ENCODE peak calls at places on chromosomes 7 and 10, in eight cellular contexts. Q, H, F, P, T, Y, V and R are unnamed samples. For H3K4me1, the result is how much of the 10 kb centered on the place peaks cover.

GRCh38 chr7:67618569-67619543 is 622.2 kb downstream of the TYW1 start:
- DNase-seq in Q (no peak), H (peak), F (peak), P (no peak), T (no peak), Y (no peak), V (peak), R (peak)

GRCh38 chr10:91590142-91590903 is 42.5 kb downstream of the PPP1R3C start:
- DNase-seq in Q (peak), H (peak), F (peak), P (peak), T (no peak), Y (peak), V (no peak), R (peak)

GRCh38 chr7:49597805-49598204 is 175.6 kb upstream of the VWC2 start:
- DNase-seq in Q (no peak), H (no peak), F (no peak), P (no peak), T (no peak), Y (peak), V (no peak), R (no peak)

GRCh38 chr7:16359201-16359600 is 62.1 kb downstream of the CRPPA start:
- DNase-seq in Q (no peak), H (no peak), F (no peak), P (no peak), T (no peak), Y (no peak), V (no peak), R (no peak)

GRCh38 chr7:139714163-139714901 is 63.5 kb downstream of the HIPK2 start:
- DNase-seq in Q (no peak), H (no peak), F (no peak), P (no peak), T (no peak), Y (no peak), V (peak), R (no peak)

GRCh38 chr7:44184221-44184873 is 4.9 kb downstream of the GCK start:
- DNase-seq in Q (peak), H (peak), F (peak), P (peak), T (no peak), Y (peak), V (peak), R (peak)

GRCh38 chr10:58585425-58585824 is 72.8 kb downstream of the BICC1 start:
- DNase-seq in Q (no peak), H (no peak), F (no peak), P (no peak), T (no peak), Y (no peak), V (no peak), R (no peak)

GRCh38 chr7:143979359-143979758 is 20.8 kb upstream of the OR6B1 start:
- DNase-seq in Q (peak), H (peak), F (peak), P (peak), T (no peak), Y (peak), V (no peak), R (no peak)

GRCh38 chr10:132065491-132066105 is at the start of gene JAKMIP3:
- DNase-seq in Q (peak), H (peak), F (peak), P (peak), T (no peak), Y (peak), V (peak), R (peak)

GRCh38 chr10:77794256-77795142 is 132.1 kb downstream of the DLG5 start:
- DNase-seq in Q (no peak), H (no peak), F (no peak), P (no peak), T (no peak), Y (no peak), V (no peak), R (no peak)

GRCh38 chr10:62381385-62382102 is 7.4 kb downstream of the ZNF365 start:
- DNase-seq in Q (peak), H (no peak), F (no peak), P (no peak), T (no peak), Y (peak), V (no peak), R (no peak)

GRCh38 chr10:101552445-101552844 is 35.6 kb downstream of the POLL start:
- DNase-seq in Q (no peak), H (no peak), F (no peak), P (no peak), T (no peak), Y (no peak), V (no peak), R (no peak)

GRCh38 chr7:135317676-135318326 is 84.2 kb downstream of the STRA8 start:
- DNase-seq in Q (no peak), H (no peak), F (no peak), P (no peak), T (no peak), Y (no peak), V (no peak), R (peak)

GRCh38 chr10:33421789-33422188 is 87.3 kb upstream of the NRP1 start:
- DNase-seq in Q (peak), H (peak), F (peak), P (peak), T (no peak), Y (peak), V (no peak), R (peak)

GRCh38 chr7:92156976-92157375 is 22.0 kb downstream of the LRRD1 start:
- DNase-seq in Q (no peak), H (no peak), F (no peak), P (no peak), T (no peak), Y (no peak), V (no peak), R (no peak)

GRCh38 chr7:7424151-7424873 is 111.4 kb downstream of the COL28A1 start:
- DNase-seq in Q (peak), H (peak), F (peak), P (peak), T (peak), Y (peak), V (peak), R (peak)

GRCh38 chr10:123017421-123018165 is 8.8 kb downstream of the ACADSB start:
- DNase-seq in Q (no peak), H (no peak), F (no peak), P (no peak), T (no peak), Y (no peak), V (no peak), R (peak)

GRCh38 chr10:59648711-59649201 is 60.9 kb downstream of the SLC16A9 start:
- DNase-seq in Q (no peak), H (no peak), F (peak), P (no peak), T (no peak), Y (no peak), V (peak), R (no peak)

GRCh38 chr7:4837041-4837813 is 24.6 kb downstream of the PAPOLB start:
- DNase-seq in Q (no peak), H (no peak), F (no peak), P (no peak), T (no peak), Y (no peak), V (no peak), R (no peak)

GRCh38 chr7:24812313-24812945 is 55.2 kb upstream of the GSDME start:
- DNase-seq in Q (peak), H (peak), F (no peak), P (peak), T (peak), Y (peak), V (peak), R (peak)

GRCh38 chr10:88232978-88233537 is 350.1 kb downstream of the RNLS start:
- DNase-seq in Q (no peak), H (no peak), F (no peak), P (no peak), T (no peak), Y (no peak), V (peak), R (no peak)

GRCh38 chr10:35758086-35758485 is 116.0 kb upstream of the FZD8 start:
- DNase-seq in Q (no peak), H (no peak), F (no peak), P (no peak), T (no peak), Y (no peak), V (no peak), R (no peak)

GRCh38 chr10:31707578-31708411 is 220.8 kb downstream of the ARHGAP12 start:
- DNase-seq in Q (peak), H (no peak), F (peak), P (peak), T (peak), Y (peak), V (peak), R (peak)

GRCh38 chr10:63145782-63146181 is 12.7 kb downstream of the NRBF2 start:
- DNase-seq in Q (no peak), H (no peak), F (peak), P (peak), T (no peak), Y (no peak), V (no peak), R (no peak)

GRCh38 chr10:3043512-3044368 is 23.6 kb upstream of the PFKP start:
- DNase-seq in Q (peak), H (peak), F (peak), P (peak), T (peak), Y (peak), V (peak), R (peak)

GRCh38 chr7:34260282-34260681 is 354.9 kb downstream of the BMPER start:
- DNase-seq in Q (peak), H (peak), F (peak), P (peak), T (no peak), Y (peak), V (no peak), R (peak)

GRCh38 chr10:30830672-30831230 is 200.9 kb downstream of the ZNF438 start:
- DNase-seq in Q (no peak), H (no peak), F (no peak), P (no peak), T (no peak), Y (no peak), V (no peak), R (no peak)

GRCh38 chr10:98262571-98262970 is 5.4 kb downstream of the LOXL4 start:
- DNase-seq in Q (peak), H (peak), F (peak), P (peak), T (peak), Y (peak), V (no peak), R (no peak)

GRCh38 chr7:139232893-139233292 is 1.9 kb downstream of the UBN2 start:
- DNase-seq in Q (peak), H (no peak), F (peak), P (peak), T (no peak), Y (peak), V (no peak), R (no peak)

GRCh38 chr7:2873686-2874551 is 29.8 kb upstream of the GNA12 start:
- DNase-seq in Q (peak), H (peak), F (peak), P (peak), T (peak), Y (peak), V (peak), R (peak)

GRCh38 chr7:22481726-22482125 is 18.3 kb downstream of the STEAP1B start:
- DNase-seq in Q (no peak), H (no peak), F (peak), P (no peak), T (peak), Y (no peak), V (no peak), R (no peak)

GRCh38 chr10:125003146-125003900 is 61.4 kb downstream of the ZRANB1 start:
- DNase-seq in Q (no peak), H (no peak), F (no peak), P (no peak), T (no peak), Y (no peak), V (no peak), R (no peak)

GRCh38 chr10:17851611-17852010 is 42.5 kb downstream of the MRC1 start:
- DNase-seq in Q (peak), H (no peak), F (no peak), P (no peak), T (no peak), Y (no peak), V (no peak), R (no peak)

GRCh38 chr7:2261611-2262010 is 19.6 kb downstream of the NUDT1 start:
- DNase-seq in Q (no peak), H (no peak), F (no peak), P (no peak), T (peak), Y (no peak), V (no peak), R (no peak)

GRCh38 chr7:98727146-98727709 is 110.1 kb downstream of the NPTX2 start:
- DNase-seq in Q (no peak), H (no peak), F (no peak), P (no peak), T (no peak), Y (no peak), V (no peak), R (no peak)

GRCh38 chr10:71390921-71391690 is 5.6 kb upstream of the CDH23 start:
- DNase-seq in Q (no peak), H (no peak), F (no peak), P (no peak), T (no peak), Y (no peak), V (no peak), R (no peak)
- H3K27ac ChIP-seq in Q (no peak), H (no peak), F (no peak), P (no peak), T (no peak), Y (no peak), V (no peak), R (no peak)

DNA sequence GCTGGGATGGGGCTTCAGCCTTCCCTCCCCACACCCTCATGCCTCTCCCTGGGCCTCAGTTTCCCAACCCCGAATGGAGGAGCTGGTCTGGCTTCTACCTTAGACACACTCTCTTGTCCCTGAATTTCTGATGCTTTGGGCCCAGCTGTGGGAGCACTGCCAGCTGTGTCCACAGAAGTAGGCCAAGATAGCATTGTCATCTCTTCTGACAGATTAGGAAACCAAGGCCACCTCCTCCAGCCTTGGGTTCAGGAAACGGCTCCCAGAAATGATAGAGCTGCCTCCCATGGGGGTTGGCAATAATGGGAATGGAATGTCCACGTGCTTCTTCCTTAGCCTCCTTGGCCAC is 1.3 kb downstream of the PPIF start:
- DNase-seq in Q (no peak), H (no peak), F (no peak), P (no peak), T (no peak), Y (no peak), V (no peak), R (no peak)
- H3K4me2 ChIP-seq in Q (peak), H (peak), F (peak), P (peak), T (peak), Y (peak), V (peak), R (peak)

GRCh38 chr10:21503580-21503979 is 21.9 kb downstream of the SKIDA1 start:
- DNase-seq in Q (no peak), H (no peak), F (no peak), P (no peak), T (no peak), Y (no peak), V (no peak), R (no peak)
- H3K4me1 ChIP-seq in Q (under half), H (under half), F (under half), P (under half), T (under half), Y (under half), V (half or more), R (under half)

GRCh38 chr10:21499580-21499909 is 25.9 kb downstream of the SKIDA1 start:
- DNase-seq in Q (no peak), H (no peak), F (no peak), P (no peak), T (no peak), Y (no peak), V (no peak), R (no peak)
- H3K27ac ChIP-seq in Q (no peak), H (no peak), F (no peak), P (no peak), T (no peak), Y (no peak), V (peak), R (peak)

GRCh38 chr7:96921771-96922170 is 83.6 kb upstream of the DLX6 start:
- DNase-seq in Q (peak), H (no peak), F (no peak), P (no peak), T (no peak), Y (peak), V (no peak), R (no peak)

GRCh38 chr7:96920064-96920463 is 85.3 kb upstream of the DLX6 start:
- DNase-seq in Q (no peak), H (no peak), F (no peak), P (no peak), T (no peak), Y (no peak), V (no peak), R (no peak)

GRCh38 chr7:96920713-96921112 is 84.6 kb upstream of the DLX6 start:
- DNase-seq in Q (peak), H (no peak), F (no peak), P (no peak), T (no peak), Y (no peak), V (no peak), R (no peak)

GRCh38 chr7:96927131-96927530 is 78.2 kb upstream of the DLX6 start:
- DNase-seq in Q (no peak), H (no peak), F (no peak), P (no peak), T (no peak), Y (no peak), V (no peak), R (no peak)

GRCh38 chr7:96921231-96921630 is 84.1 kb upstream of the DLX6 start:
- DNase-seq in Q (peak), H (no peak), F (no peak), P (no peak), T (no peak), Y (peak), V (no peak), R (no peak)
- H3K4me2 ChIP-seq in Q (peak), H (no peak), F (no peak), P (no peak), T (no peak), Y (no peak), V (no peak), R (no peak)

GRCh38 chr10:133390597-133391248 is 3.2 kb upstream of the MTG1 start:
- DNase-seq in Q (no peak), H (no peak), F (no peak), P (no peak), T (peak), Y (no peak), V (no peak), R (no peak)
- H3K4me1 ChIP-seq in Q (under half), H (under half), F (under half), P (under half), T (half or more), Y (under half), V (under half), R (under half)

DNA sequence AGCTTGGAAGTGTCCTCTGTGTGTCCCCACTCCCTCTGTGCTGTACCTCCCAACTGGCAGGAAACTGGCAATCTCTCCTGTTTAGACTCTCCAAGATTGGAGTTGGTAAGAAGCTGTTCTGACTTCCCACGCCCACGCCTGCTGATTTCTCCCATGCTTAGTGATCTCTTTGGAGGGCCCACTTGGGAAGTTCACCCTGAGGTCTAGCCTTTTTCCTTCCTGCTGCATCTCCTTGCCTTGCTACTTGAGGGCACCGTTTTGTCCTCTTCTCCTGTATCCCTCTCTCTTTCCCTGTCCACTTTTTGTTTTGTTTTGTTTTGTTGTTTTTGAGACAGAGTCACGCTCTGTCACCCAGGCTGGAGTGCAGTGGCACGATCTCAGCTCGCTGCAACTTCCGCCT is 35.4 kb downstream of the ZAN start:
- DNase-seq in Q (no peak), H (no peak), F (no peak), P (no peak), T (no peak), Y (no peak), V (no peak), R (no peak)
- H3K27ac ChIP-seq in Q (no peak), H (no peak), F (no peak), P (no peak), T (no peak), Y (no peak), V (no peak), R (no peak)

GRCh38 chr10:11933837-11934236 is 108.8 kb downstream of the UPF2 start:
- DNase-seq in Q (no peak), H (no peak), F (no peak), P (no peak), T (no peak), Y (no peak), V (no peak), R (no peak)

GRCh38 chr10:11934262-11934661 is 108.3 kb downstream of the UPF2 start:
- DNase-seq in Q (no peak), H (no peak), F (peak), P (no peak), T (no peak), Y (no peak), V (no peak), R (no peak)

GRCh38 chr10:11930342-11930978 is 107.3 kb downstream of the PROSER2 start:
- DNase-seq in Q (no peak), H (no peak), F (no peak), P (no peak), T (no peak), Y (no peak), V (no peak), R (no peak)

GRCh38 chr10:11927746-11928145 is 104.6 kb downstream of the PROSER2 start:
- DNase-seq in Q (no peak), H (no peak), F (no peak), P (no peak), T (no peak), Y (no peak), V (no peak), R (no peak)

DNA sequence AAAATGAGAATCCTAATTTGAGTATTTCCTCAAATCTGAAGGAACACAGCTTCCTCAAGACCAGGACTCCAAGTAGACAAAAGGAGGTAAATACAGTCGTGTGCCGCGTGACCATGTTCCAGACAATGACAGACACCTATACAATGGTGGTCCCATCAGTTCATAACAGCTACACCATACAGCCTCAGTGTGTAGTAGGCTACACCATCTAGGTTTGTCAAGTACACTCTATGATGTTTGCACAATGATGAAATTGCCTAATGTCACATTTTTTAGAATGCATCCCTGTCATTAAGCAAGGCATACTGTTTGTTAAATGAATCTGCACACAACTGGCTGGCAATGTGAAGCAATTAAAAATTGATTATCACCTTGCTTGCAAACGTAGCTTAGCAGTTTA is 107.9 kb downstream of the PROSER2 start:
- DNase-seq in Q (no peak), H (no peak), F (no peak), P (no peak), T (no peak), Y (no peak), V (no peak), R (no peak)
- H3K4me2 ChIP-seq in Q (no peak), H (no peak), F (no peak), P (no peak), T (no peak), Y (no peak), V (no peak), R (no peak)

DNA sequence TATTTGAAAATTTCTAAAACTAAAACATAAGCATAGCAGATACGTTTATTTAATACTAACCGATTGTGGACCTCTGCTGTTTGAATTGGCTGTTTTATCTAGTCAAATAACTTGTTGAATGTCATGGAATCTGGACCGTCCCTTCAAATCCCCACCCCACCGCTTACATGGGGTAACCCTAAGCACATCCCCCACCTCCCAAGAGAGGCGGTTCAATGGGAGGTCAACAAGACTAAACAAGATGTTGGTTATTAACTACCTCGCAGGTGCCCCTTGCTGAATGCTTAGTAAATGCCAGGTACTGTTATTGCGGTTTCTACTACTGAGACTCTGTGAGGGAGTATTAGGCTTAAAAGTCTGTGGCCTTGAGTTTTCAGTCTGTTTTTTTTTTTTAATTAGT is 70.9 kb downstream of the DAGLB start:
- DNase-seq in Q (no peak), H (no peak), F (no peak), P (no peak), T (peak), Y (no peak), V (no peak), R (peak)
- H3K4me1 ChIP-seq in Q (under half), H (under half), F (under half), P (under half), T (under half), Y (under half), V (under half), R (under half)